ENCODE peak calls at places on chromosomes 1 and 21, in nine cellular contexts. R, C, P, W, N, Z, M, A and Q are unnamed samples.

GRCh38 chr1:236526079-236526478 is 2.3 kb downstream of the LGALS8 start:
- ATAC-seq in W (no peak), M (no peak), R (no peak), P (no peak), Z (no peak), N (no peak), C (no peak), A (no peak), Q (no peak)

GRCh38 chr1:228957535-228957934 is 222.3 kb downstream of the RHOU start:
- ATAC-seq in W (no peak), P (no peak), Z (no peak), M (no peak), R (no peak), A (no peak), N (no peak), C (no peak), Q (no peak)

GRCh38 chr21:25733859-25734653 is 648 bp downstream of the ATP5PF start:
- ATAC-seq in Z (no peak), N (no peak), C (peak), R (no peak), P (no peak), M (no peak), A (peak), W (peak), Q (peak)

GRCh38 chr1:226646870-226647449 is 92.1 kb downstream of the ITPKB start:
- ATAC-seq in W (no peak), P (no peak), C (no peak), A (no peak), Z (no peak), R (no peak), M (no peak), N (no peak), Q (no peak)

GRCh38 chr1:234986750-234987414 is 141.8 kb downstream of the TOMM20 start:
- ATAC-seq in M (no peak), A (peak), Z (no peak), P (peak), N (no peak), R (no peak), C (no peak), W (no peak), Q (no peak)

GRCh38 chr1:173202430-173203145 is 4.5 kb downstream of the TNFSF4 start:
- ATAC-seq in C (no peak), Z (no peak), R (peak), A (peak), P (peak), W (peak), M (no peak), N (no peak), Q (no peak)

GRCh38 chr1:161491472-161491871 is 13.8 kb upstream of the FCGR2A start:
- ATAC-seq in W (no peak), A (no peak), C (no peak), M (no peak), N (peak), P (no peak), R (peak), Z (no peak), Q (peak)

GRCh38 chr1:162335126-162335525 is 41.5 kb downstream of the SPATA46 start:
- ATAC-seq in N (no peak), M (no peak), P (no peak), C (no peak), A (no peak), W (no peak), R (no peak), Z (no peak), Q (no peak)

GRCh38 chr1:41712081-41712480 is 206.6 kb downstream of the HIVEP3 start:
- ATAC-seq in Z (no peak), N (no peak), P (no peak), R (no peak), M (no peak), W (no peak), C (no peak), A (no peak), Q (no peak)

GRCh38 chr1:54334996-54335395 is 71.2 kb downstream of the SSBP3 start:
- ATAC-seq in A (peak), W (no peak), Z (no peak), N (no peak), P (no peak), C (no peak), R (no peak), M (no peak), Q (no peak)

GRCh38 chr1:76023669-76024407 is 50.7 kb upstream of the ST6GALNAC3 start:
- ATAC-seq in Z (no peak), C (peak), W (no peak), M (peak), R (no peak), A (no peak), P (no peak), N (peak), Q (no peak)

GRCh38 chr1:57061369-57061768 is 95.6 kb upstream of the C8B start:
- ATAC-seq in N (no peak), W (peak), R (no peak), Z (no peak), P (no peak), M (no peak), C (no peak), A (peak), Q (no peak)

GRCh38 chr1:223707270-223708000 is 4.9 kb upstream of the CAPN2 start:
- ATAC-seq in C (no peak), Z (peak), W (peak), N (no peak), A (peak), P (peak), M (no peak), R (no peak), Q (no peak)

GRCh38 chr1:66370462-66370907 is 163.5 kb upstream of the SGIP1 start:
- ATAC-seq in P (no peak), Z (no peak), C (peak), M (peak), N (peak), W (no peak), A (no peak), R (no peak), Q (peak)

GRCh38 chr1:34851431-34852105 is 8.0 kb downstream of the SMIM12 start:
- ATAC-seq in A (no peak), Z (no peak), M (no peak), N (no peak), P (no peak), C (no peak), W (peak), R (no peak), Q (no peak)

GRCh38 chr1:78651247-78651646 is 1.6 kb downstream of the IFI44 start:
- ATAC-seq in P (no peak), R (peak), C (peak), N (peak), Z (no peak), M (peak), W (no peak), A (no peak), Q (no peak)

GRCh38 chr1:230610589-230610988 is 31.7 kb upstream of the COG2 start:
- ATAC-seq in C (no peak), Z (no peak), A (no peak), W (no peak), M (no peak), R (no peak), P (no peak), N (no peak), Q (no peak)

GRCh38 chr1:195568389-195568788 is 1039.9 kb downstream of the KCNT2 start:
- ATAC-seq in Z (no peak), P (no peak), W (no peak), R (no peak), N (no peak), M (no peak), A (no peak), C (no peak), Q (no peak)

GRCh38 chr1:119416006-119416640 is 1.2 kb downstream of the HSD3B2 start:
- ATAC-seq in Z (no peak), M (no peak), C (no peak), P (no peak), R (no peak), A (no peak), N (no peak), W (no peak), Q (peak)